ENCODE peak calls at places on chromosomes 1 and 21, in seven cellular contexts. E is activated CD4-positive, CD25-positive, alpha-beta regulatory T cell treated with anti-CD3 and anti-CD28 coated beads, Interleukin-2, amount 50 U/mL, for 72 hours; H is T-helper 9 cell; I is GM12891; M is NCI-H2171 treated with DMSO at 0.1 percent for 48 hours; N is AG09319; P is bronchial epithelial cell. F is an unnamed sample.

GRCh38 chr21:19420607-19421006 is 1017.0 kb upstream of the TMPRSS15 start:
- DNase-seq in E (no peak), N (no peak), M (no peak), P (no peak), H (no peak), I (no peak), F (no peak)

GRCh38 chr1:89546934-89547562 is 22.4 kb downstream of the LRRC8B start:
- DNase-seq in N (no peak), P (peak), M (no peak), I (no peak), H (no peak), E (no peak), F (no peak)

GRCh38 chr1:38892976-38893375 is 11.6 kb upstream of the GJA9 start:
- DNase-seq in I (no peak), H (no peak), N (no peak), M (no peak), P (no peak), E (no peak), F (no peak)

GRCh38 chr1:194873328-194873923 is 1687.0 kb upstream of the B3GALT2 start:
- DNase-seq in N (no peak), P (peak), E (no peak), M (no peak), I (no peak), H (no peak), F (no peak)

GRCh38 chr1:6205849-6206845 is at the start of gene RNF207:
- DNase-seq in N (no peak), M (no peak), I (peak), P (peak), E (peak), H (peak), F (no peak)

GRCh38 chr1:12556368-12556930 is 61.6 kb downstream of the DHRS3 start:
- DNase-seq in H (no peak), P (no peak), M (peak), N (peak), E (no peak), I (no peak), F (peak)

GRCh38 chr1:202802998-202803932 is 5.0 kb downstream of the KDM5B start:
- DNase-seq in P (peak), I (no peak), N (no peak), H (no peak), E (no peak), M (no peak), F (no peak)

GRCh38 chr1:243550276-243550675 is 294.4 kb downstream of the SDCCAG8 start:
- DNase-seq in P (no peak), I (no peak), H (no peak), E (no peak), M (no peak), N (no peak), F (no peak)

GRCh38 chr1:226134170-226135058 is 52.1 kb downstream of the ACBD3 start:
- DNase-seq in E (no peak), H (no peak), I (no peak), P (no peak), N (no peak), M (no peak), F (no peak)

GRCh38 chr21:42537106-42537742 is 23.6 kb downstream of the SLC37A1 start:
- DNase-seq in M (no peak), P (no peak), I (no peak), E (no peak), N (no peak), H (no peak), F (no peak)

GRCh38 chr1:180168786-180169640 is 14.3 kb downstream of the QSOX1 start:
- DNase-seq in H (no peak), I (peak), P (peak), N (no peak), M (peak), E (no peak), F (no peak)

GRCh38 chr1:229664133-229664689 is 38.2 kb downstream of the URB2 start:
- DNase-seq in E (peak), N (no peak), H (peak), I (peak), P (peak), M (peak), F (no peak)

GRCh38 chr1:77889240-77889637 is 815 bp downstream of the NEXN start:
- DNase-seq in N (no peak), I (peak), M (no peak), P (peak), E (no peak), H (no peak), F (peak)

GRCh38 chr1:42403880-42404400 is 23.3 kb downstream of the RIMKLA start:
- DNase-seq in N (no peak), P (no peak), H (no peak), E (no peak), I (no peak), M (no peak), F (no peak)

GRCh38 chr21:42636535-42636914 is 16.9 kb upstream of the PDE9A start:
- DNase-seq in H (no peak), M (no peak), I (no peak), P (peak), E (no peak), N (peak), F (no peak)

GRCh38 chr21:45992311-45993209 is 11.0 kb downstream of the COL6A1 start:
- DNase-seq in M (no peak), E (no peak), I (no peak), N (no peak), H (no peak), P (no peak), F (no peak)

GRCh38 chr21:38211321-38211720 is 45.5 kb upstream of the KCNJ15 start:
- DNase-seq in P (no peak), H (no peak), M (no peak), I (no peak), N (no peak), E (no peak), F (no peak)

GRCh38 chr1:206506803-206507394 is 432 bp upstream of the RASSF5 start:
- DNase-seq in H (peak), M (no peak), P (no peak), I (no peak), N (no peak), E (peak), F (no peak)

GRCh38 chr1:239317948-239318347 is 68.4 kb upstream of the CHRM3 start:
- DNase-seq in M (no peak), P (no peak), H (no peak), N (no peak), I (no peak), E (no peak), F (no peak)

GRCh38 chr1:246988316-246988715 is 19.5 kb downstream of the ZNF695 start:
- DNase-seq in E (no peak), M (no peak), P (no peak), I (no peak), N (no peak), H (no peak), F (no peak)

GRCh38 chr1:205783904-205784303 is 8.6 kb upstream of the RAB29 start:
- DNase-seq in E (no peak), N (no peak), H (no peak), I (no peak), M (no peak), P (no peak), F (no peak)

GRCh38 chr1:156807627-156808026 is 9.0 kb downstream of the SH2D2A start:
- DNase-seq in H (no peak), P (no peak), I (no peak), N (no peak), M (no peak), E (peak), F (no peak)

GRCh38 chr1:32241011-32241763 is 5.8 kb upstream of the FAM167B start:
- DNase-seq in P (peak), E (no peak), M (peak), N (no peak), I (peak), H (no peak), F (no peak)

GRCh38 chr1:85612704-85613361 is 32.3 kb downstream of the CCN1 start:
- DNase-seq in P (peak), M (no peak), H (no peak), I (peak), N (peak), E (no peak), F (peak)

GRCh38 chr1:13813398-13814012 is 113.5 kb downstream of the PRDM2 start:
- DNase-seq in H (peak), M (no peak), E (peak), I (peak), N (no peak), P (no peak), F (no peak)

GRCh38 chr1:64471724-64472276 is 1.9 kb downstream of the CACHD1 start:
- DNase-seq in P (peak), N (no peak), E (no peak), H (no peak), M (no peak), I (no peak), F (no peak)

GRCh38 chr1:5670590-5671350 is 321.5 kb downstream of the NPHP4 start:
- DNase-seq in M (no peak), P (no peak), I (no peak), H (no peak), N (no peak), E (no peak), F (no peak)

GRCh38 chr1:203425668-203425999 is 50.0 kb upstream of the PRELP start:
- DNase-seq in M (no peak), I (no peak), N (no peak), E (no peak), H (no peak), P (peak), F (peak)

F was measured in AG04450.